ENCODE peak calls at places on chromosome 14, in eight cellular contexts. D is choroid plexus epithelial cell; K is left ventricle myocardium inferior; U is endothelial cell; L is activated CD8-positive, alpha-beta T cell treated with anti-CD3 and anti-CD28 coated beads for 36 hours; H is Panc1; J is cardiac muscle cell; O is upper lobe of right lung. W is an unnamed sample.

GRCh38 chr14:44982594-44982993 is 20.6 kb downstream of the TOGARAM1 start:
- DNase-seq in K (no peak), O (no peak), L (no peak), J (no peak), H (no peak), D (no peak), U (no peak), W (no peak)

GRCh38 chr14:75820761-75821160 is 159.7 kb downstream of the TTLL5 start:
- DNase-seq in D (no peak), K (no peak), U (no peak), O (no peak), H (no peak), J (no peak), L (no peak), W (no peak)

GRCh38 chr14:45699451-45699850 is 446.4 kb upstream of the MIS18BP1 start:
- DNase-seq in J (peak; percentile 5), O (no peak), H (no peak), K (no peak), L (no peak), U (no peak), D (peak; percentile 18), W (peak; percentile 20)

GRCh38 chr14:35631071-35631805 is 97.3 kb downstream of the INSM2 start:
- DNase-seq in O (no peak), H (no peak), L (no peak), D (peak; percentile 1), K (no peak), J (no peak), U (no peak), W (peak; percentile 10)

GRCh38 chr14:101193845-101194355 is 290.4 kb upstream of the RTL1 start:
- DNase-seq in H (no peak), J (no peak), U (no peak), L (no peak), O (peak; percentile 38), D (no peak), K (no peak), W (no peak)

GRCh38 chr14:102777711-102778615 is 714 bp downstream of the TRAF3 start:
- DNase-seq in K (peak; percentile 28), U (peak; percentile 17), D (peak; percentile 61), L (peak; percentile 38), J (peak; percentile 36), O (peak; percentile 71), H (no peak), W (peak; percentile 22)

GRCh38 chr14:99758121-99758871 is 34.9 kb upstream of the EML1 start:
- DNase-seq in J (no peak), L (no peak), K (no peak), H (no peak), D (peak; percentile 86), U (no peak), O (no peak), W (peak; percentile 85)

GRCh38 chr14:54685286-54685845 is 118.4 kb downstream of the SAMD4A start:
- DNase-seq in H (no peak), O (no peak), L (no peak), U (no peak), J (no peak), D (peak; percentile 68), K (no peak), W (peak; percentile 94)

GRCh38 chr14:90986510-90986909 is 73.9 kb downstream of the RPS6KA5 start:
- DNase-seq in J (no peak), L (no peak), U (no peak), O (no peak), D (no peak), K (no peak), H (no peak), W (peak; percentile 68)

GRCh38 chr14:54686219-54686870 is 119.4 kb downstream of the SAMD4A start:
- DNase-seq in D (peak; percentile 65), J (no peak), U (no peak), L (no peak), K (peak; percentile 27), O (no peak), H (no peak), W (peak; percentile 46)

GRCh38 chr14:96894966-96895365 is 97.8 kb downstream of the VRK1 start:
- DNase-seq in U (no peak), L (no peak), K (no peak), J (no peak), H (no peak), D (peak; percentile 37), O (no peak), W (no peak)

GRCh38 chr14:82854851-82855250 is 1321.2 kb upstream of the SEL1L start:
- DNase-seq in L (no peak), K (no peak), D (no peak), U (no peak), O (no peak), H (no peak), J (peak; percentile 36), W (no peak)

GRCh38 chr14:82854131-82854530 is 1320.5 kb upstream of the SEL1L start:
- DNase-seq in H (no peak), J (peak; percentile 10), U (no peak), K (no peak), L (no peak), D (no peak), O (no peak), W (no peak)

GRCh38 chr14:82861321-82861720 is 1327.7 kb upstream of the SEL1L start:
- DNase-seq in H (no peak), D (no peak), K (no peak), U (no peak), O (no peak), J (no peak), L (no peak), W (no peak)

GRCh38 chr14:82855912-82856381 is 1322.3 kb upstream of the SEL1L start:
- DNase-seq in L (no peak), K (no peak), D (peak; percentile 34), U (no peak), J (peak; percentile 58), H (no peak), O (no peak), W (peak; percentile 89)
- TF ChIP-seq CTCF in L (no peak), K (peak; percentile 51), D (peak; percentile 47), U (peak; percentile 81), J (peak; percentile 24), H (peak; percentile 30), O (peak; percentile 34), W (peak; percentile 34)

GRCh38 chr14:23566782-23567185 is 807 bp downstream of the AP1G2 start:
- DNase-seq in O (no peak), L (no peak), D (peak; percentile 36), U (no peak), K (no peak), J (no peak), H (no peak), W (no peak)
- TF ChIP-seq CTCF in O (no peak), L (no peak), D (peak; percentile 45), U (no peak), K (peak; percentile 19), J (peak; percentile 35), H (peak; percentile 40), W (no peak)

DNA sequence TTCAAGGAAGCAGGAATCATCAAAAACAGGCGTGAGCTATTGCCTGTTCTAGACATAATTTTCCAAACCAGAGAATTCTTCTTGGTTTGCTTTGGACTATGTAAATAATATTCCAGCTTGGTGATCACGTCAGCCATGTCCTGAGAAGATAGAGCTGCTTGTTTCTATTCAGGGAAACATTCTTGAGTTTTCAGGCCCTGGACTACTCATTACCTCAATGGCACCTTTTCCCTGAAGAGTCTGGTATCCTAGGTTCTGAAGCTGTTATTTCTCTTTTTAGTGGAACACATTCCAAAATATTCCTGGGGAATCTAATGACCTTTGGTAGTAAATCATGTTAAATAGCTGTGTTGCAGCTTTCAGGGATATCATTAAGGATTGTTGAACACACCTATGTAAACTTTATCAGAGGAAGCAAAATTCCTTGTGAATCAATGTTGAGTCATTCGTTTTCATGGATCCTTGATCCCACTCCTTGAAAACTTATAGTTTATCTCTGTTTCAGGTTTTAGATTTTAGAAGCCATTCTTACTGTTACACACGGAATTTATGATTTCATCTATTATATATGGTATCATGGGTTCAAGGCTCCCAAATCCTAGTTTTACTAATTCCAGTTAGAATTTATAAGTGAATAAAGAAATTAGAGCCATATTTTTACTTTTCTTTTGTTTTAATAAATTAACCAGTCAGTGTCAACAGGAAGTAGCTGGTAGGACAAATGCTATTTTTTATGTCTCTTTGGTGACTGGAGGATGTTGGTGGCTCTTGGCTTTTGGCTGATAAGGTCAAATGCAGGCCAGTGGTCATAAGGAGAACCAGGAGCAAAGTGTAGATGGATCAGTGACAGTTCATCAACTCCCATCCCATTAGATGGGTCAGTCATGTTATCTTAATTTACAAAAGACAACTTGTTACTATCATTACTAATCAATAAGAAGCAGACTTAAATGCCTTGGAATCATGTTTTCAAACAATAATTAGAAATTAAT is 380.1 kb downstream of the ZFP36L1 start:
- DNase-seq in D (no peak), K (no peak), L (no peak), J (no peak), U (no peak), H (no peak), O (no peak), W (peak; percentile 85)
- TF ChIP-seq CTCF in D (no peak), K (no peak), L (no peak), J (no peak), U (no peak), H (no peak), O (no peak), W (no peak)

GRCh38 chr14:73502017-73502619 is 11.4 kb downstream of the RIOX1 start:
- DNase-seq in J (no peak), U (no peak), D (no peak), K (no peak), O (no peak), H (no peak), L (no peak), W (no peak)

GRCh38 chr14:73503648-73504047 is 12.9 kb downstream of the RIOX1 start:
- DNase-seq in H (no peak), D (peak; percentile 63), U (no peak), J (no peak), K (no peak), O (no peak), L (peak; percentile 22), W (no peak)

GRCh38 chr14:73494593-73494992 is 3.9 kb downstream of the RIOX1 start:
- DNase-seq in D (no peak), U (no peak), H (no peak), J (no peak), K (no peak), L (no peak), O (no peak), W (no peak)

GRCh38 chr14:73500360-73500759 is 9.6 kb downstream of the RIOX1 start:
- DNase-seq in U (no peak), J (no peak), D (no peak), H (no peak), L (no peak), O (no peak), K (no peak), W (peak; percentile 50)
- TF ChIP-seq CTCF in U (no peak), J (no peak), D (no peak), H (no peak), L (no peak), O (no peak), K (no peak), W (no peak)

GRCh38 chr14:55731247-55731872 is 151.4 kb downstream of the KTN1 start:
- DNase-seq in L (no peak), K (no peak), J (no peak), O (no peak), H (no peak), D (no peak), U (no peak), W (no peak)
- TF ChIP-seq CTCF in L (no peak), K (no peak), J (no peak), O (no peak), H (no peak), D (no peak), U (no peak), W (no peak)